ENCODE peak calls at places on chromosome 2, in six cellular contexts. V is AG08395, W is A673, G is RWPE1, B is HEK293T, S is GM12865. D is an unnamed sample.

GRCh38 chr2:225272173-225272572 is 127.3 kb upstream of the NYAP2 start:
- DNase-seq in V (no peak), W (no peak), G (peak; percentile 13), B (no peak), S (no peak), D (no peak)

GRCh38 chr2:7785700-7786099 is 868.5 kb downstream of the RNF144A start:
- DNase-seq in V (no peak), W (no peak), G (no peak), B (no peak), S (no peak), D (no peak)

GRCh38 chr2:201157694-201158093 is 25.2 kb upstream of the CASP10 start:
- DNase-seq in V (no peak), W (no peak), G (no peak), B (no peak), S (no peak), D (no peak)

GRCh38 chr2:158667567-158667966 is 127.5 kb upstream of the DAPL1 start:
- DNase-seq in V (peak; percentile 15), W (no peak), G (peak; percentile 7), B (no peak), S (no peak), D (no peak)

GRCh38 chr2:105561401-105561800 is 162.6 kb upstream of the FHL2 start:
- DNase-seq in V (no peak), W (no peak), G (no peak), B (no peak), S (no peak), D (no peak)

GRCh38 chr2:241051578-241052487 is 50.3 kb downstream of the MTERF4 start:
- DNase-seq in V (no peak), W (no peak), G (no peak), B (no peak), S (no peak), D (no peak)

GRCh38 chr2:149329068-149329467 is 1.3 kb upstream of the LYPD6 start:
- DNase-seq in V (no peak), W (peak; percentile 13), G (peak; percentile 9), B (peak; percentile 46), S (peak; percentile 41), D (no peak)

GRCh38 chr2:104606056-104606455 is 247.9 kb upstream of the POU3F3 start:
- DNase-seq in V (no peak), W (no peak), G (no peak), B (no peak), S (no peak), D (no peak)

GRCh38 chr2:11833601-11834000 is 87.2 kb downstream of the LPIN1 start:
- DNase-seq in V (peak; percentile 92), W (peak; percentile 47), G (no peak), B (no peak), S (no peak), D (no peak)

GRCh38 chr2:115484483-115484882 is 1042.0 kb downstream of the DPP10 start:
- DNase-seq in V (no peak), W (no peak), G (no peak), B (no peak), S (no peak), D (no peak)

GRCh38 chr2:240999001-240999791 is 778 bp downstream of the SNED1 start:
- DNase-seq in V (peak; percentile 34), W (no peak), G (no peak), B (no peak), S (no peak), D (no peak)

GRCh38 chr2:68251855-68252406 is 401 bp downstream of the PPP3R1 start:
- DNase-seq in V (no peak), W (no peak), G (peak; percentile 12), B (peak; percentile 21), S (peak; percentile 50), D (no peak)

GRCh38 chr2:219408101-219409030 is 9.8 kb upstream of the DES start:
- DNase-seq in V (no peak), W (no peak), G (no peak), B (no peak), S (no peak), D (no peak)